ENCODE peak calls at places on chromosomes 4 and X, in six cellular contexts. Z is tibial nerve, L is HepG2, H is heart left ventricle, C is NB4, K is adrenal gland. V is an unnamed sample.

GRCh38 chr4:38673109-38673978 is 9.3 kb downstream of the KLF3 start:
- DNase-seq in Z (peak; percentile 41), L (peak; percentile 95), H (peak; percentile 71), C (no peak), K (peak; percentile 37), V (no peak)

GRCh38 chrX:125544856-125545255 is 225.2 kb downstream of the TEX13C start:
- DNase-seq in Z (no peak), L (no peak), H (no peak), C (no peak), K (no peak), V (no peak)

GRCh38 chr4:157270108-157270507 is 49.6 kb downstream of the GRIA2 start:
- DNase-seq in Z (no peak), L (no peak), H (no peak), C (no peak), K (no peak), V (no peak)

GRCh38 chr4:52037730-52038108 is 380 bp downstream of the SGCB start:
- DNase-seq in Z (no peak), L (no peak), H (peak; percentile 75), C (no peak), K (peak; percentile 21), V (peak; percentile 23)

GRCh38 chrX:118755633-118756032 is 28.2 kb downstream of the IL13RA1 start:
- DNase-seq in Z (peak; percentile 7), L (no peak), H (no peak), C (no peak), K (no peak), V (no peak)

GRCh38 chr4:73917081-73917501 is 47.9 kb downstream of the CXCL1 start:
- DNase-seq in Z (no peak), L (no peak), H (no peak), C (peak; percentile 18), K (no peak), V (peak; percentile 19)

GRCh38 chr4:84279678-84280077 is 219.4 kb downstream of the NKX6-1 start:
- DNase-seq in Z (no peak), L (no peak), H (no peak), C (no peak), K (peak; percentile 16), V (no peak)

GRCh38 chr4:4599886-4600285 is 58.0 kb upstream of the STX18 start:
- DNase-seq in Z (no peak), L (no peak), H (no peak), C (no peak), K (no peak), V (no peak)

GRCh38 chrX:103817502-103817901 is 14.6 kb downstream of the RAB9B start:
- DNase-seq in Z (peak; percentile 74), L (peak; percentile 10), H (no peak), C (peak; percentile 49), K (no peak), V (no peak)

GRCh38 chrX:77527233-77528001 is 80.2 kb downstream of the FGF16 start:
- DNase-seq in Z (no peak), L (no peak), H (peak; percentile 56), C (no peak), K (peak; percentile 47), V (no peak)

GRCh38 chr4:93199492-93199891 is 629.1 kb upstream of the ATOH1 start:
- DNase-seq in Z (no peak), L (peak; percentile 41), H (no peak), C (peak; percentile 36), K (peak; percentile 21), V (peak; percentile 1)

GRCh38 chrX:121322159-121322558 is 274.7 kb downstream of the GLUD2 start:
- DNase-seq in Z (no peak), L (no peak), H (no peak), C (peak; percentile 3), K (no peak), V (no peak)

GRCh38 chr4:78020677-78021076 is 36.4 kb upstream of the FRAS1 start:
- DNase-seq in Z (no peak), L (peak; percentile 36), H (no peak), C (no peak), K (no peak), V (no peak)

GRCh38 chr4:126616795-126617194 is 1016.0 kb upstream of the INTU start:
- DNase-seq in Z (no peak), L (no peak), H (peak; percentile 51), C (no peak), K (no peak), V (no peak)

GRCh38 chr4:122783301-122784215 is 43.1 kb upstream of the FGF2 start:
- DNase-seq in Z (no peak), L (peak; percentile 37), H (peak; percentile 70), C (no peak), K (peak; percentile 25), V (peak; percentile 54)

GRCh38 chr4:113116414-113117345 is 67.2 kb downstream of the ANK2 start:
- DNase-seq in Z (no peak), L (no peak), H (no peak), C (no peak), K (no peak), V (no peak)

GRCh38 chr4:142719854-142720541 is 126.1 kb downstream of the INPP4B start:
- DNase-seq in Z (no peak), L (no peak), H (no peak), C (peak; percentile 9), K (no peak), V (peak; percentile 2)

GRCh38 chr4:7124643-7125442 is 57.0 kb upstream of the GRPEL1 start:
- DNase-seq in Z (peak; percentile 60), L (peak; percentile 8), H (peak; percentile 43), C (peak; percentile 51), K (peak; percentile 91), V (peak; percentile 58)

GRCh38 chrX:100424012-100424411 is 13.9 kb upstream of the PCDH19 start:
- DNase-seq in Z (no peak), L (no peak), H (no peak), C (peak; percentile 1), K (no peak), V (no peak)

GRCh38 chr4:2337131-2337723 is 75.3 kb upstream of the MXD4 start:
- DNase-seq in Z (no peak), L (no peak), H (no peak), C (no peak), K (no peak), V (no peak)

GRCh38 chr4:107987916-107988762 is 1.6 kb upstream of the HADH start:
- DNase-seq in Z (no peak), L (no peak), H (no peak), C (no peak), K (no peak), V (no peak)

GRCh38 chrX:21741869-21742701 is 15.8 kb downstream of the SMPX start:
- DNase-seq in Z (peak; percentile 15), L (no peak), H (no peak), C (no peak), K (no peak), V (no peak)

GRCh38 chr4:24956091-24956490 is 43.2 kb upstream of the CCDC149 start:
- DNase-seq in Z (no peak), L (no peak), H (no peak), C (no peak), K (no peak), V (no peak)

GRCh38 chr4:107866726-107867125 is 42.0 kb downstream of the SGMS2 start:
- DNase-seq in Z (no peak), L (no peak), H (no peak), C (no peak), K (no peak), V (no peak)

DNA sequence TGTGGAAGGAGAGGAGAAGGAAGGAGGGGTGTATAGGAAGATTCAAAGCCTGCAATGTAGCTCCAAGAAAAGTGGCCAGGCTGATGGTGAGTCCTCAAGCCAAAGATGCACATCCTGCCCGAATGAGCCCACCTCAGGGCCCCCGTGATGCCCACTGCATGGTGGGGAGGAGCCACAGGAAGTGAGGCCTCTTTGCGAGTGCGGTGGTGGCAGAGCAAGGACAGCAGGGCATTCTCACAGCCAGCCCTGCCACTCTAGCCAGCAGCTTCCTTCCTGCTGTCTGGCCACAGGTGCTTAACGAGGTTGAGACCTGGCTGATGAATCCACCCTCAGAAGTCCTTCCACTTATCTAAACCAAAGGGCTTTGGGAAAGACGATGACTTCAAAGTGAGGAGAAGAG is 55.8 kb downstream of the BCOR start:
- DNase-seq in Z (no peak), L (no peak), H (no peak), C (peak; percentile 27), K (no peak), V (no peak)
- TF ChIP-seq POLR2A in Z (no peak), L (no peak), H (no peak), C (no peak), K (no peak), V (no peak)

GRCh38 chrX:52934704-52935468 is 23.4 kb downstream of the FAM156A start:
- DNase-seq in Z (peak; percentile 88), L (peak; percentile 81), H (peak; percentile 94), C (peak; percentile 95), K (peak; percentile 97), V (peak; percentile 27)
- TF ChIP-seq POLR2A in Z (peak; percentile 49), L (peak; percentile 88), H (no peak), C (peak; percentile 35), K (peak; percentile 23), V (peak; percentile 34)

GRCh38 chrX:48737213-48737938 is 24.2 kb upstream of the GLOD5 start:
- DNase-seq in Z (peak; percentile 80), L (peak; percentile 95), H (peak; percentile 92), C (peak; percentile 98), K (peak; percentile 96), V (peak; percentile 45)
- TF ChIP-seq POLR2A in Z (peak; percentile 18), L (peak; percentile 54), H (no peak), C (peak; percentile 60), K (peak; percentile 40), V (no peak)

GRCh38 chrX:71183341-71183740 is 38.7 kb downstream of the NLGN3 start:
- DNase-seq in Z (no peak), L (peak; percentile 78), H (no peak), C (no peak), K (no peak), V (no peak)

GRCh38 chrX:71184092-71184491 is 38.9 kb upstream of the GJB1 start:
- DNase-seq in Z (no peak), L (peak; percentile 71), H (no peak), C (no peak), K (no peak), V (no peak)

GRCh38 chrX:71181558-71181909 is 36.9 kb downstream of the NLGN3 start:
- DNase-seq in Z (peak; percentile 5), L (no peak), H (no peak), C (peak; percentile 83), K (no peak), V (no peak)

GRCh38 chrX:71184803-71185495 is 38.1 kb upstream of the GJB1 start:
- DNase-seq in Z (no peak), L (no peak), H (no peak), C (no peak), K (no peak), V (no peak)

DNA sequence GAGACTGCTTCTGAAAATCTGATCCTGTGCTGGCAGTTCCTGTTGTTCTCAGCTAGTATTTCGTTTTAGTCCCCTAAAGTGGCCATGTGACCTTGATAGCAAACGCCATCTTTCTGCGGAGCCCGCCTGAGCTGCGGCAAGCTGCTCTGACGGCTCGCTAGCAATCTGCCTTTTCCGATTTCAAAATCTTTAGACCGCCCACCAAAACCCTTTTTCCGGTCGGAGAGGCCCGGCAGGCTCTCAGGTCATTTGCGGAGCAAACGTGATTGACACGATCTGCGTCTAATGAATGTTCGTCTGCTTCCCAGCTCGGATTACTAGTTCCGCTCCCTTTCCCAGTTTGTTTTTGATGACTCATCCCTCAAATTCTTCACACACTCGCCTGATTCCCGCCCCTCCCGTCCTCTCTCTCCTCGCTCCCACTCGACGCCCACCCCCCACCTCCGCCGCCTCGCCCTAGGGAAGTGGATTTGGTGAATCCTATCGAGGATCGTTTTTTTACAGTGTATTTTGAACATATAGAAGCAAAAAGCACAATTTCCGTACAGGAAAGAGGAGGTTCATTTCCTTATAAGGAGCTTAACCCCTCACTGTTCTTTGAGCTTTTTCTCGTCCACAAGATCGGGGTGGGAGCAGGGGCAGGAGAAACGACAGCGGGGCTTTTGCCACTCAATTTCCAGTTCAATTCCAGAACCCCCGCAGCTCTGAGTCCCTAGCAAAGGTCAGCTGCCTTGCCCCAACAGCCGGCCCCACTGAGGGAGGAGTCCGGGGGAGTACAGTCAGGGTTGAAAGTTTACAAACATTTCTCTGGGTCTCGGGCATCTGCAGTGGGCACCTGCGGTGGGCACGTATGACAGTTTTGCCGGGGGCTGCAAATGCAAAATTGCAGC is 37.5 kb downstream of the NLGN3 start:
- DNase-seq in Z (peak; percentile 71), L (peak; percentile 95), H (peak; percentile 81), C (peak; percentile 96), K (peak; percentile 95), V (peak; percentile 65)
- TF ChIP-seq POLR2A in Z (peak; percentile 25), L (peak; percentile 68), H (no peak), C (peak; percentile 73), K (peak; percentile 55), V (peak; percentile 68)